ENCODE peak calls at places on chromosomes 4 and X, in nine cellular contexts. U is activated CD4-positive, alpha-beta T cell treated with anti-CD3 and anti-CD28 coated beads, Interleukin-2, amount 10 ng/mL, durations not matched to agents 7 days and 5 days; R is activated naive CD4-positive, alpha-beta T cell; Q is stimulated activated CD8-positive, alpha-beta memory T cell treated with anti-CD3 and anti-CD28 coated beads, Interleukin-7, amount 100 ng/mL, for 4 hours; P is GM13976; D is mesothelial cell of epicardium; I is H4; A is GDM1; G is amniotic stem cell. S is an unnamed sample.

GRCh38 chr4:17760602-17761001 is 20.8 kb downstream of the FAM184B start:
- DNase-seq in U (no peak), R (no peak), Q (no peak), P (no peak), D (no peak), I (no peak), A (no peak), G (no peak), S (no peak)

GRCh38 chrX:40434947-40435346 is 145.8 kb upstream of the ATP6AP2 start:
- DNase-seq in U (no peak), R (no peak), Q (no peak), P (no peak), D (no peak), I (no peak), A (peak), G (no peak), S (peak)

GRCh38 chr4:177064724-177065394 is 244.8 kb upstream of the NEIL3 start:
- DNase-seq in U (no peak), R (no peak), Q (no peak), P (no peak), D (no peak), I (peak), A (no peak), G (no peak), S (no peak)

GRCh38 chr4:57187241-57187640 is 77.1 kb upstream of the IGFBP7 start:
- DNase-seq in U (no peak), R (no peak), Q (no peak), P (no peak), D (no peak), I (no peak), A (no peak), G (no peak), S (no peak)

GRCh38 chrX:7131621-7132020 is 15.9 kb upstream of the STS start:
- DNase-seq in U (no peak), R (no peak), Q (no peak), P (no peak), D (no peak), I (no peak), A (no peak), G (no peak), S (no peak)

GRCh38 chr4:6720202-6720699 is 4.3 kb downstream of the BLOC1S4 start:
- DNase-seq in U (peak), R (peak), Q (peak), P (peak), D (peak), I (peak), A (peak), G (peak), S (peak)

GRCh38 chr4:21688596-21689265 is 259.8 kb downstream of the KCNIP4 start:
- DNase-seq in U (no peak), R (no peak), Q (no peak), P (no peak), D (no peak), I (no peak), A (no peak), G (no peak), S (no peak)

GRCh38 chr4:10554694-10555093 is 97.5 kb upstream of the ZNF518B start:
- DNase-seq in U (peak), R (no peak), Q (no peak), P (peak), D (no peak), I (peak), A (peak), G (peak), S (peak)

GRCh38 chr4:73675623-73676022 is 55.4 kb upstream of the RASSF6 start:
- DNase-seq in U (no peak), R (no peak), Q (no peak), P (no peak), D (no peak), I (no peak), A (no peak), G (no peak), S (no peak)

GRCh38 chr4:37763831-37764230 is 62.7 kb upstream of the PGM2 start:
- DNase-seq in U (no peak), R (no peak), Q (no peak), P (no peak), D (no peak), I (no peak), A (no peak), G (no peak), S (no peak)

GRCh38 chrX:125436855-125437254 is 117.2 kb downstream of the TEX13C start:
- DNase-seq in U (no peak), R (no peak), Q (no peak), P (no peak), D (no peak), I (peak), A (peak), G (no peak), S (no peak)

GRCh38 chrX:123436512-123436911 is 252.4 kb downstream of the GRIA3 start:
- DNase-seq in U (no peak), R (no peak), Q (no peak), P (no peak), D (no peak), I (no peak), A (no peak), G (no peak), S (no peak)

GRCh38 chr4:7389101-7389701 is 45.5 kb downstream of the PSAPL1 start:
- DNase-seq in U (no peak), R (no peak), Q (no peak), P (no peak), D (no peak), I (no peak), A (no peak), G (no peak), S (no peak)

GRCh38 chr4:113433536-113434246 is 327.8 kb downstream of the CAMK2D start:
- DNase-seq in U (no peak), R (no peak), Q (no peak), P (no peak), D (no peak), I (no peak), A (no peak), G (no peak), S (no peak)

GRCh38 chr4:5100336-5100735 is 49.1 kb downstream of the STK32B start:
- DNase-seq in U (no peak), R (no peak), Q (no peak), P (no peak), D (no peak), I (no peak), A (no peak), G (no peak), S (no peak)

GRCh38 chr4:37999000-37999745 is 39.0 kb downstream of the PTTG2 start:
- DNase-seq in U (peak), R (no peak), Q (no peak), P (no peak), D (no peak), I (no peak), A (no peak), G (no peak), S (no peak)

GRCh38 chr4:3042226-3042625 is 32.1 kb downstream of the HTT-AS start:
- DNase-seq in U (no peak), R (no peak), Q (no peak), P (no peak), D (no peak), I (no peak), A (no peak), G (no peak), S (no peak)

GRCh38 chr4:151012836-151013235 is 2.2 kb downstream of the LRBA start:
- DNase-seq in U (no peak), R (no peak), Q (no peak), P (no peak), D (no peak), I (peak), A (no peak), G (no peak), S (peak)

S was measured in prostate gland.